ENCODE peak calls at places on chromosomes 13 and 19, in five cellular contexts. M is mammary epithelial cell, E is hepatocyte, S is fibroblast of lung, Q is Karpas-422. L is an unnamed sample.
A peak's percentile ranks its signal among the peaks of the same experiment; 100 is the strongest.

GRCh38 chr19:36719687-36720556 is 32.5 kb downstream of the ZNF567 start:
- DNase-seq in S (peak; percentile 21), E (no peak), M (peak; percentile 16), Q (no peak), L (no peak)

GRCh38 chr13:38733146-38733545 is 46.3 kb downstream of the FREM2 start:
- DNase-seq in Q (no peak), M (no peak), S (no peak), E (no peak), L (no peak)

GRCh38 chr13:27954406-27954851 is 14.7 kb downstream of the CDX2 start:
- DNase-seq in S (no peak), M (no peak), E (peak; percentile 76), Q (no peak), L (no peak)

GRCh38 chr19:497861-498590 is 1.7 kb downstream of the MADCAM1 start:
- DNase-seq in Q (no peak), S (no peak), M (no peak), E (peak; percentile 27), L (no peak)

GRCh38 chr13:32538234-32538620 is 368 bp downstream of the N4BP2L2 start:
- DNase-seq in S (peak; percentile 52), E (peak; percentile 54), M (peak; percentile 66), Q (peak; percentile 49), L (no peak)

GRCh38 chr19:39953915-39954314 is 17.1 kb upstream of the PSMC4 start:
- DNase-seq in Q (no peak), M (no peak), E (no peak), S (no peak), L (no peak)

GRCh38 chr13:98996046-98996445 is 18.2 kb upstream of the DOCK9 start:
- DNase-seq in M (no peak), Q (no peak), S (no peak), E (no peak), L (no peak)

GRCh38 chr13:21929400-21929799 is 258.5 kb downstream of the FGF9 start:
- DNase-seq in Q (no peak), M (no peak), E (no peak), S (no peak), L (no peak)

GRCh38 chr13:49587311-49587847 is 2.0 kb upstream of the RCBTB1 start:
- DNase-seq in M (peak; percentile 79), S (peak; percentile 30), E (no peak), Q (no peak), L (no peak)

GRCh38 chr13:48618937-48619336 is 34.8 kb upstream of the CYSLTR2 start:
- DNase-seq in Q (no peak), M (peak; percentile 6), S (no peak), E (no peak), L (no peak)

GRCh38 chr13:74132152-74132767 is 1.9 kb downstream of the KLF12 start:
- DNase-seq in E (peak; percentile 19), S (peak; percentile 34), M (peak; percentile 11), Q (peak; percentile 89), L (no peak)

GRCh38 chr13:40640845-40641458 is 25.5 kb downstream of the FOXO1 start:
- DNase-seq in S (no peak), E (no peak), M (peak; percentile 82), Q (no peak), L (no peak)

GRCh38 chr19:7554990-7555864 is 19.7 kb downstream of the PNPLA6 start:
- DNase-seq in E (no peak), M (no peak), Q (peak; percentile 60), S (no peak), L (no peak)

GRCh38 chr13:114313061-114313860 is 1.0 kb upstream of the CHAMP1 start:
- DNase-seq in Q (no peak), S (no peak), E (no peak), M (no peak), L (no peak)
- H3K4me2 ChIP-seq in Q (peak overlapping the region; percentile 86), S (peak overlapping the region; percentile 77), E (peak overlapping the region; percentile 84), M (peak overlapping the region; percentile 84), L (peak overlapping the region; percentile 91)

GRCh38 chr19:3463959-3464796 is 16.1 kb downstream of the SMIM24 start:
- DNase-seq in Q (no peak), S (no peak), E (no peak), M (no peak), L (no peak)
- H3K4me3 ChIP-seq in Q (no peak overlapping the region), S (no peak overlapping the region), E (no peak overlapping the region), M (no peak overlapping the region), L (no peak overlapping the region)

DNA sequence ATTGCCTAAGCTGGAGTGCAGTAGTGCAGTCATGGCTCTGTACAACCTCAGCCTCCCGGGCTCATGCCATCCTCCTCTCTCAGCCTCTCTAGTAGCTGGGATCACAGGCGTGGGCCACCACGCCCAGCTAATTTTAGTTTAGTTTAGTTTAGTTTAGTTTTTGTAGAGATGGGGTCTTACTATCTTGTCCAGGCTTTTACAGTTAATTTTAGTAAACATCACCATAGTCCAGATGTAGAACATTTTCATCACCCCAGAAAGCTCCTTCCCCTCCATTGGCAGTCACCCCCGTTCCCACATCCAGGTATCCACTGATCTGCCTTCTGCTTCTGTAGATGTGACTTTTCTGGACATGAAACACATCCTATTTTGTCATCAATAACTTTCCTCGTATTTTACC is 41.1 kb downstream of the DNM2 start:
- DNase-seq in M (no peak), S (no peak), Q (no peak), E (no peak), L (no peak)
- H3K4me2 ChIP-seq in M (no peak overlapping the region), S (no peak overlapping the region), Q (peak overlapping the region; percentile 68), E (no peak overlapping the region), L (no peak overlapping the region)

GRCh38 chr13:110396913-110397379 is 89.9 kb downstream of the COL4A2 start:
- DNase-seq in E (peak; percentile 73), S (peak; percentile 100), M (peak; percentile 97), Q (no peak), L (no peak)
- H3K4me3 ChIP-seq in E (no peak overlapping the region), S (peak overlapping the region; percentile 20), M (peak overlapping the region; percentile 7), Q (no peak overlapping the region), L (no peak overlapping the region)

GRCh38 chr19:46621191-46622117 is 3.4 kb downstream of the PTGIR start:
- DNase-seq in S (no peak), M (no peak), Q (no peak), E (no peak), L (no peak)
- H3K4me2 ChIP-seq in S (peak overlapping the region; percentile 93), M (no peak overlapping the region), Q (no peak overlapping the region), E (no peak overlapping the region), L (no peak overlapping the region)

DNA sequence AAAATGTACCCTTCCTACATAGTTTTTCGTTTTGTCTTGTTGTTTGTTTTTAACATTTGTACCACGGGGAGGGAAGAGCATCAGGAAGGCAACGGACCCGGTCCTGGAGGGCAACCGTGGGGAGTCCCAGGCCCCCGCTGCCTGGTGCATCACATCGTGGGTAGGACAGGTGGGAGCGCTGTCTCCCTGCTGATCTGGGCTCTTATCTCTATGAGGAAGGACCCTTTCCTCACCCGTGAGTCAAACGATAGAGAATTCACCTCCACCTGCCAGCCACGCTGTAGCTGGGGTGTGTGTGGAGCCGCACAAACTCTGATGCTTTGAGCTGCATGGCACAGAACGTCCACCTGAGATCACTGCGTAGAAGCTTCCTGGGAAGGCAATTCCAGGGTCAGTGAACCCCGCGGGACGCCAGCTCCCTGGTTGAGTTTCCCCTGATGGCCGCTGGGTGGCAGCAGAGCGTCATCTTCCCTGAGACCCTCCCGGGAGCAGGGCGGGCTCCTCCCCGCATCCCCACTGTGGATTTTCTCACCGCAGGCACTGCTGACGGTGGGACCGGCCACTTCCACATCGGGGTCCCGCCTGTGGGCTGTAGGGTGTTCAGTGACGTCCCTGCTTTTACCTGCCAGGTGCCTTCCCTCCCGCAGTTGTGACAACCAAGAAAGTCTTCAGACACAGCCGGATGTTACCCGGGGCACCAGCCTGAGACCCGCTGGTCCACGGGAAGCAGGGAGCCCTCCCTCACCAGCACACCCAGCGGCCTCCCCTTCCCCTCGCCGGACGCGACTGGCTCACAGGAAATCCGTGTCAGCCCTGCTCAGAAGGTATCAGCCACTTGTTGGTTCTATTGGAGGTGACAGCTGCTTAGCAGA is 54.7 kb downstream of the ZNF787 start:
- DNase-seq in Q (peak; percentile 83), E (peak; percentile 84), S (peak; percentile 34), M (peak; percentile 26), L (no peak)
- H3K4me3 ChIP-seq in Q (peak overlapping the region; percentile 23), E (no peak overlapping the region), S (no peak overlapping the region), M (no peak overlapping the region), L (no peak overlapping the region)

GRCh38 chr19:19105365-19106060 is 32.8 kb downstream of the TMEM161A start:
- DNase-seq in S (peak; percentile 55), E (peak; percentile 92), Q (peak; percentile 64), M (no peak), L (no peak)

GRCh38 chr19:19109601-19110000 is 28.7 kb downstream of the TMEM161A start:
- DNase-seq in E (no peak), Q (no peak), S (peak; percentile 12), M (no peak), L (no peak)

GRCh38 chr19:19107663-19108062 is 30.6 kb downstream of the TMEM161A start:
- DNase-seq in Q (no peak), M (no peak), S (no peak), E (no peak), L (no peak)

GRCh38 chr19:19103167-19103566 is 35.1 kb downstream of the TMEM161A start:
- DNase-seq in M (no peak), Q (no peak), E (no peak), S (no peak), L (peak; percentile 19)

GRCh38 chr19:19106061-19106551 is 32.2 kb downstream of the TMEM161A start:
- DNase-seq in Q (no peak), S (peak; percentile 14), E (peak; percentile 52), M (no peak), L (no peak)
- H3K4me2 ChIP-seq in Q (peak overlapping the region; percentile 77), S (peak overlapping the region; percentile 80), E (peak overlapping the region; percentile 76), M (no peak overlapping the region), L (peak overlapping the region; percentile 67)